ENCODE peak calls at places on chromosomes 3 and 15, in six cellular contexts. X, D, E, P, J and K are unnamed samples.

GRCh38 chr3:71045917-71046282 is 537.6 kb downstream of the FOXP1 start:
- DNase-seq in X (no peak), D (no peak), E (no peak), P (no peak), J (no peak), K (no peak)

GRCh38 chr15:56240390-56240789 is 3.3 kb downstream of the RFX7 start:
- DNase-seq in X (no peak), D (no peak), E (no peak), P (no peak), J (no peak), K (no peak)

GRCh38 chr3:61624300-61624699 is 62.9 kb downstream of the PTPRG start:
- DNase-seq in X (no peak), D (no peak), E (no peak), P (no peak), J (no peak), K (no peak)

GRCh38 chr3:195010551-195011100 is 260.3 kb downstream of the XXYLT1 start:
- DNase-seq in X (no peak), D (no peak), E (no peak), P (no peak), J (no peak), K (no peak)

GRCh38 chr15:84807228-84807627 is 9.9 kb upstream of the ALPK3 start:
- DNase-seq in X (no peak), D (no peak), E (no peak), P (no peak), J (no peak), K (no peak)

GRCh38 chr15:99123706-99124451 is 19.0 kb downstream of the SYNM start:
- DNase-seq in X (peak; percentile 93), D (peak; percentile 97), E (peak; percentile 54), P (no peak), J (no peak), K (peak; percentile 99)

GRCh38 chr15:69497076-69497475 is 44.5 kb downstream of the RPLP1 start:
- DNase-seq in X (no peak), D (no peak), E (no peak), P (no peak), J (no peak), K (no peak)

GRCh38 chr3:194740859-194741486 is 55.3 kb downstream of the FAM43A start:
- DNase-seq in X (peak; percentile 79), D (peak; percentile 79), E (no peak), P (no peak), J (no peak), K (peak; percentile 93)

GRCh38 chr3:124636101-124636862 is 94.0 kb upstream of the UMPS start:
- DNase-seq in X (no peak), D (no peak), E (peak; percentile 34), P (no peak), J (no peak), K (no peak)

GRCh38 chr3:170572665-170573253 is 13.1 kb downstream of the SLC7A14 start:
- DNase-seq in X (peak; percentile 66), D (peak; percentile 81), E (no peak), P (no peak), J (no peak), K (no peak)

GRCh38 chr3:194996746-194997145 is 274.2 kb downstream of the XXYLT1 start:
- DNase-seq in X (no peak), D (no peak), E (no peak), P (no peak), J (no peak), K (no peak)

GRCh38 chr15:44694416-44694815 is 16.7 kb downstream of the PATL2 start:
- DNase-seq in X (no peak), D (no peak), E (no peak), P (no peak), J (no peak), K (no peak)

GRCh38 chr3:57917611-57918010 is 90.6 kb upstream of the FLNB start:
- DNase-seq in X (peak; percentile 10), D (peak; percentile 14), E (no peak), P (no peak), J (no peak), K (no peak)

GRCh38 chr3:121482651-121483050 is 63.1 kb downstream of the POLQ start:
- DNase-seq in X (peak; percentile 58), D (peak; percentile 82), E (no peak), P (no peak), J (no peak), K (no peak)

GRCh38 chr15:87369269-87369668 is 887.3 kb downstream of the NTRK3 start:
- DNase-seq in X (peak; percentile 83), D (peak; percentile 97), E (no peak), P (no peak), J (no peak), K (peak; percentile 89)

GRCh38 chr15:58453931-58454793 is 22.4 kb downstream of the LIPC start:
- DNase-seq in X (no peak), D (no peak), E (peak; percentile 30), P (no peak), J (peak; percentile 66), K (no peak)

GRCh38 chr15:71114887-71115566 is at the start of gene THSD4:
- DNase-seq in X (peak; percentile 79), D (peak; percentile 81), E (no peak), P (peak; percentile 2), J (peak; percentile 52), K (peak; percentile 78)

GRCh38 chr15:65338366-65338765 is 33.9 kb downstream of the RNU5B-1 start:
- DNase-seq in X (no peak), D (no peak), E (no peak), P (no peak), J (no peak), K (no peak)

GRCh38 chr3:28476194-28476593 is 127.6 kb upstream of the AZI2 start:
- DNase-seq in X (peak; percentile 77), D (peak; percentile 31), E (no peak), P (peak; percentile 43), J (no peak), K (no peak)

GRCh38 chr3:72273615-72274014 is 488.7 kb upstream of the PROK2 start:
- DNase-seq in X (peak; percentile 78), D (peak; percentile 83), E (no peak), P (no peak), J (no peak), K (peak; percentile 90)

GRCh38 chr3:78204977-78205376 is 1165.1 kb downstream of the ROBO2 start:
- DNase-seq in X (peak; percentile 43), D (peak; percentile 82), E (no peak), P (peak; percentile 52), J (no peak), K (peak; percentile 72)

GRCh38 chr15:52439470-52439869 is 89.2 kb downstream of the MYO5A start:
- DNase-seq in X (no peak), D (no peak), E (no peak), P (no peak), J (no peak), K (no peak)

GRCh38 chr3:24278526-24278925 is 216.1 kb downstream of the THRB start:
- DNase-seq in X (no peak), D (no peak), E (no peak), P (no peak), J (no peak), K (no peak)

GRCh38 chr15:44775923-44776322 is 39.6 kb downstream of the TRIM69 start:
- DNase-seq in X (no peak), D (no peak), E (no peak), P (peak; percentile 53), J (no peak), K (no peak)

GRCh38 chr3:113557374-113557773 is 25.0 kb downstream of the SIDT1 start:
- DNase-seq in X (peak; percentile 34), D (peak; percentile 83), E (no peak), P (no peak), J (no peak), K (no peak)

GRCh38 chr3:39264053-39264452 is 15.8 kb downstream of the CX3CR1 start:
- DNase-seq in X (no peak), D (no peak), E (no peak), P (no peak), J (no peak), K (no peak)

GRCh38 chr3:85576091-85576690 is 617.4 kb downstream of the CADM2 start:
- DNase-seq in X (peak; percentile 68), D (peak; percentile 19), E (peak; percentile 10), P (peak; percentile 70), J (peak; percentile 7), K (peak; percentile 40)

GRCh38 chr3:71912839-71913495 is 128.0 kb upstream of the PROK2 start:
- DNase-seq in X (no peak), D (no peak), E (no peak), P (no peak), J (no peak), K (no peak)

GRCh38 chr15:73389539-73389938 is 20.8 kb upstream of the HCN4 start:
- DNase-seq in X (no peak), D (no peak), E (no peak), P (no peak), J (no peak), K (no peak)

GRCh38 chr15:94205366-94205765 is 26.0 kb upstream of the MCTP2 start:
- DNase-seq in X (no peak), D (no peak), E (no peak), P (no peak), J (no peak), K (peak; percentile 56)

GRCh38 chr15:51162865-51163762 is 68.4 kb upstream of the TNFAIP8L3 start:
- DNase-seq in X (peak; percentile 77), D (peak; percentile 70), E (peak; percentile 31), P (peak; percentile 45), J (peak; percentile 28), K (peak; percentile 79)

GRCh38 chr15:42547926-42548257 is 701 bp downstream of the LRRC57 start:
- DNase-seq in X (peak; percentile 47), D (no peak), E (no peak), P (no peak), J (no peak), K (no peak)

GRCh38 chr15:85711590-85712192 is 83.0 kb downstream of the KLHL25 start:
- DNase-seq in X (no peak), D (no peak), E (no peak), P (no peak), J (no peak), K (no peak)